ENCODE peak calls at places on chromosomes 16 and 17, in four cellular contexts. I is K562, A is GM12878, R is HL-60. Q is an unnamed sample.

GRCh38 chr16:88649924-88650748 is 717 bp downstream of the CYBA start:
- DNase-seq in I (peak; percentile 65), A (no peak), R (peak; percentile 53), Q (peak; percentile 78)

GRCh38 chr17:45052052-45052772 is 780 bp upstream of the DCAKD start:
- DNase-seq in I (peak; percentile 49), A (no peak), R (peak; percentile 72), Q (no peak)

GRCh38 chr17:64443086-64443760 is 5.7 kb upstream of the MILR1 start:
- DNase-seq in I (no peak), A (no peak), R (no peak), Q (no peak)

GRCh38 chr17:10631048-10631700 is 25.9 kb downstream of the MYH3 start:
- DNase-seq in I (peak; percentile 37), A (no peak), R (no peak), Q (peak; percentile 30)

GRCh38 chr17:50288306-50288705 is 14.0 kb downstream of the TMEM92 start:
- DNase-seq in I (no peak), A (no peak), R (no peak), Q (no peak)

GRCh38 chr16:49659356-49659755 is 196.6 kb downstream of the ZNF423 start:
- DNase-seq in I (no peak), A (no peak), R (no peak), Q (no peak)

GRCh38 chr17:82244413-82245140 is 15.7 kb downstream of the SLC16A3 start:
- DNase-seq in I (peak; percentile 49), A (no peak), R (peak; percentile 69), Q (no peak)

GRCh38 chr17:16495561-16495960 is 3.6 kb upstream of the LRRC75A start:
- DNase-seq in I (no peak), A (no peak), R (no peak), Q (no peak)

GRCh38 chr16:63530208-63530607 is 1494.0 kb upstream of the CDH8 start:
- DNase-seq in I (no peak), A (no peak), R (no peak), Q (no peak)

GRCh38 chr16:84677017-84677803 is 22.6 kb upstream of the USP10 start:
- DNase-seq in I (no peak), A (no peak), R (no peak), Q (no peak)

GRCh38 chr16:73058616-73059409 is 10.9 kb upstream of the ZFHX3 start:
- DNase-seq in I (peak; percentile 20), A (no peak), R (peak; percentile 24), Q (peak; percentile 47)

GRCh38 chr16:47713225-47713595 is 252.1 kb downstream of the PHKB start:
- DNase-seq in I (peak; percentile 14), A (no peak), R (no peak), Q (peak; percentile 30)

GRCh38 chr16:29804455-29805231 is 1.7 kb upstream of the MAZ start:
- DNase-seq in I (no peak), A (no peak), R (peak; percentile 68), Q (no peak)

GRCh38 chr16:72530434-72530833 is 358.5 kb upstream of the PMFBP1 start:
- DNase-seq in I (no peak), A (no peak), R (peak; percentile 2), Q (no peak)

GRCh38 chr16:82282662-82283061 is 112.6 kb upstream of the MPHOSPH6 start:
- DNase-seq in I (no peak), A (no peak), R (no peak), Q (no peak)

GRCh38 chr16:66634527-66635196 is 30.2 kb downstream of the CMTM3 start:
- DNase-seq in I (no peak), A (no peak), R (no peak), Q (no peak)

GRCh38 chr16:24572069-24572468 is 32.7 kb downstream of the RBBP6 start:
- DNase-seq in I (no peak), A (no peak), R (no peak), Q (no peak)

GRCh38 chr17:45170976-45171337 is 9.3 kb downstream of the HEXIM2 start:
- DNase-seq in I (no peak), A (no peak), R (no peak), Q (no peak)

GRCh38 chr17:258906-259305 is 77.5 kb upstream of the DOC2B start:
- DNase-seq in I (no peak), A (no peak), R (no peak), Q (no peak)

GRCh38 chr16:9647981-9648701 is 534.1 kb downstream of the GRIN2A start:
- DNase-seq in I (peak; percentile 32), A (no peak), R (peak; percentile 2), Q (no peak)

GRCh38 chr16:68360971-68361370 is 50.2 kb downstream of the PRMT7 start:
- DNase-seq in I (no peak), A (no peak), R (no peak), Q (no peak)

GRCh38 chr16:6891486-6891885 is 441.2 kb upstream of the RBFOX1 start:
- DNase-seq in I (no peak), A (no peak), R (no peak), Q (no peak)

DNA sequence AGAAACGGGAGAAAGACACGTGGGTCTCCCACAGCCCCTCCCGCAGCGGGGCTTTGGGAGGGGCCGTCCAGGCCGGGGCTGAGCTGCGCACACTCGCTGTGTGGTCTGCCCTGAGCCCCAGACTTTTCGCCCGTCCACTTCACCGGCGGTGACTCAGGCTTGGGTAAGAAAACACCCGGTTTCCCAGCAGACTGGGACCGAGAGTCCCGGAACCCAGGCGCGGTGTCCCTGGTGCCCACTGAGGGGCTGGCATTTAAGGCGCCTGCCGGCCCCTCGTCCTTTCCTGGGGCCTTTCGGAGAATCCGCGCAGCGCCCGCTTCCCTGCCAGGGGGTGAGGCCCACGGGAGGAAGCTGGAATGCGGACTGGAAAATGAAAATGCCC is 100.4 kb downstream of the C16orf95 start:
- DNase-seq in I (no peak), A (no peak), R (no peak), Q (no peak)
- TF ChIP-seq SPI1 in I (no peak), A (no peak), R (no peak), Q (no peak)

GRCh38 chr17:73015722-73016276 is 76.7 kb downstream of the SLC39A11 start:
- DNase-seq in I (no peak), A (no peak), R (no peak), Q (no peak)

GRCh38 chr17:73011016-73011486 is 81.4 kb downstream of the SLC39A11 start:
- DNase-seq in I (peak; percentile 80), A (no peak), R (peak; percentile 91), Q (no peak)

GRCh38 chr17:73013299-73013698 is 79.2 kb downstream of the SLC39A11 start:
- DNase-seq in I (no peak), A (no peak), R (peak; percentile 25), Q (no peak)

GRCh38 chr17:73017653-73018052 is 74.8 kb downstream of the SLC39A11 start:
- DNase-seq in I (no peak), A (no peak), R (no peak), Q (no peak)

GRCh38 chr17:73013816-73014663 is 78.4 kb downstream of the SLC39A11 start:
- DNase-seq in I (no peak), A (no peak), R (no peak), Q (no peak)
- TF ChIP-seq SPI1 in I (no peak), A (no peak), R (no peak), Q (no peak)

DNA sequence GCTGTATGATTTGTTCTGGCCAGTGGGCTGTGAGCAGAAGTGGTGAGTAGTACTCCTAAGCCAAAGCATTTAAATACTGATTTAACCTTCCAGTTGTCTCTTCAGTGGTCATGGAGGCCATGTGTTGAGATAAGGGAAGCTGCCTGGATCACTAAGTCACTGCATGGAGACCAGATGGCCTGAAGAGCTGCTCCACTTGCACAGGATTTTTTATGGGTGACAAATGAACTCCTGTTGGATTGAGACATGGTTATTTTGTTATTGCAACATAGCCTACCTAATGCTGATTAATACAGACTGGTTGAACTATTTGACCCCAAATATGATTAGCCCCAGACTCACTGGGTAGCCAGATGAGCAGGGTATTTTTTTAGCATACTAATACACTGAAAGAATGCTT is 187.6 kb upstream of the IRX6 start:
- DNase-seq in I (no peak), A (no peak), R (no peak), Q (no peak)
- TF ChIP-seq SPI1 in I (no peak), A (no peak), R (no peak), Q (no peak)

DNA sequence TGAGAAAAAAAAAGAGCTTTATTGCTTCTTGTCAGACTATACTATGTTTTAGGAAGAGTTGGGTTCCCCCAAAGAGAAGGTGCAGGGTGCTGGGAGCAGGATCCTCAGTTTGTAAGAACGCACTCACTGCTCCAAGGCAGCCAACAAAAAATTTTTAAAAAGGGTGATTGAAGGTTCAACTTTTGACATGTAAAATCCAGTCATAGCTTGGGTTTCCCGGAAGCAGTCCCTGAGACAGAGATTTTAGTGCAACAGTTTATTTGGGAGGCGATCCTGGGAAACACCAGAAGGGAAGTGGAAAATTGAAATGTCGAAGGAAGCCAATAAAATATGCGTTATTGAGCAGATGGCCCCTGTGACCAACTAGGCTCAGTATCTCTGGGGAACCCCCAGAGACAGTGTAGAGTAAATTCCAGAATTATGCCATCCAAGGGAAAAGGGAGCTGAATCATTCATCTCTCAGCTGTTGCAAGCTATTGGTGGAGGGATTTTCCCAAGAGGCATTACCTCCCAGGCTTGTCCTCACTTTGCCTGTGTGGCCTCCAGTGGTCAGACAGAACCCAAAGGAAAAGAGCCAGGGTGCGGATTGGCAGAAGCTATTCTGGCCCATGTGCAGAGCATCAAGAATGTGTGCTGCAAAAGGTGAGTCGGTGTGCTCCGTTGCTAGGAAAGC is 72.8 kb downstream of the HS3ST3B1 start:
- DNase-seq in I (no peak), A (no peak), R (no peak), Q (no peak)
- TF ChIP-seq SPI1 in I (no peak), A (no peak), R (no peak), Q (no peak)

GRCh38 chr17:70608193-70608592 is 438.9 kb downstream of the KCNJ2 start:
- DNase-seq in I (no peak), A (no peak), R (no peak), Q (no peak)

GRCh38 chr17:70613681-70614080 is 444.3 kb downstream of the KCNJ2 start:
- DNase-seq in I (no peak), A (no peak), R (no peak), Q (no peak)

GRCh38 chr17:70608957-70609356 is 439.6 kb downstream of the KCNJ2 start:
- DNase-seq in I (no peak), A (no peak), R (no peak), Q (no peak)

GRCh38 chr17:70610161-70610560 is 440.8 kb downstream of the KCNJ2 start:
- DNase-seq in I (no peak), A (no peak), R (no peak), Q (no peak)

GRCh38 chr17:70609566-70609965 is 440.2 kb downstream of the KCNJ2 start:
- DNase-seq in I (no peak), A (no peak), R (no peak), Q (no peak)
- TF ChIP-seq SPI1 in I (no peak), A (no peak), R (no peak), Q (no peak)

GRCh38 chr17:29196784-29197515 is 16.8 kb upstream of the MYO18A start:
- DNase-seq in I (no peak), A (no peak), R (peak; percentile 56), Q (no peak)

GRCh38 chr17:29194669-29195068 is 14.5 kb upstream of the MYO18A start:
- DNase-seq in I (no peak), A (no peak), R (no peak), Q (no peak)

GRCh38 chr17:29193146-29193545 is 12.9 kb upstream of the MYO18A start:
- DNase-seq in I (no peak), A (no peak), R (no peak), Q (no peak)

GRCh38 chr17:29197516-29198272 is 17.5 kb upstream of the MYO18A start:
- DNase-seq in I (no peak), A (no peak), R (no peak), Q (no peak)

GRCh38 chr17:29195465-29196081 is 15.4 kb upstream of the MYO18A start:
- DNase-seq in I (no peak), A (no peak), R (peak; percentile 90), Q (no peak)
- TF ChIP-seq SPI1 in I (peak; percentile 81), A (peak; percentile 87), R (peak; percentile 98), Q (peak; percentile 90)